ENCODE peak calls at places on chromosomes 4 and X, in nine cellular contexts. One of them, this sample, is unnamed.

GRCh38 chr4:10664408-10664807 is 20.2 kb downstream of the CLNK start:
- DNase-seq in suprapubic skin: no peak
- DNase-seq in body of pancreas: no peak
- DNase-seq in transverse colon: no peak
- DNase-seq in IMR-90: peak; percentile 87
- DNase-seq in upper lobe of left lung: peak; percentile 70
- DNase-seq in A549: no peak
- DNase-seq in gastrocnemius medialis: no peak
- DNase-seq in tibial nerve: peak; percentile 14
- DNase-seq in this sample: no peak

GRCh38 chr4:137000432-137000831 is 531.9 kb downstream of the PCDH18 start:
- DNase-seq in A549: no peak
- DNase-seq in IMR-90: no peak
- DNase-seq in tibial nerve: no peak
- DNase-seq in body of pancreas: no peak
- DNase-seq in upper lobe of left lung: no peak
- DNase-seq in suprapubic skin: no peak
- DNase-seq in transverse colon: no peak
- DNase-seq in gastrocnemius medialis: no peak
- DNase-seq in this sample: no peak

GRCh38 chrX:152881289-152881688 is 16.6 kb upstream of the ZNF185 start:
- DNase-seq in transverse colon: no peak
- DNase-seq in upper lobe of left lung: no peak
- DNase-seq in tibial nerve: no peak
- DNase-seq in suprapubic skin: no peak
- DNase-seq in body of pancreas: no peak
- DNase-seq in IMR-90: no peak
- DNase-seq in A549: no peak
- DNase-seq in gastrocnemius medialis: no peak
- DNase-seq in this sample: no peak

GRCh38 chr4:104416725-104417363 is 77.8 kb downstream of the CXXC4 start:
- DNase-seq in suprapubic skin: no peak
- DNase-seq in A549: no peak
- DNase-seq in gastrocnemius medialis: no peak
- DNase-seq in body of pancreas: peak; percentile 36
- DNase-seq in transverse colon: peak; percentile 29
- DNase-seq in IMR-90: no peak
- DNase-seq in tibial nerve: no peak
- DNase-seq in upper lobe of left lung: no peak
- DNase-seq in this sample: no peak

GRCh38 chrX:24760601-24761000 is 66.9 kb downstream of the POLA1 start:
- DNase-seq in tibial nerve: no peak
- DNase-seq in transverse colon: no peak
- DNase-seq in IMR-90: peak; percentile 60
- DNase-seq in A549: no peak
- DNase-seq in body of pancreas: no peak
- DNase-seq in gastrocnemius medialis: no peak
- DNase-seq in upper lobe of left lung: no peak
- DNase-seq in suprapubic skin: no peak
- DNase-seq in this sample: no peak

GRCh38 chrX:45712067-45712466 is 511.4 kb upstream of the DIPK2B start:
- DNase-seq in A549: no peak
- DNase-seq in body of pancreas: no peak
- DNase-seq in IMR-90: peak; percentile 65
- DNase-seq in tibial nerve: no peak
- DNase-seq in gastrocnemius medialis: no peak
- DNase-seq in upper lobe of left lung: no peak
- DNase-seq in transverse colon: no peak
- DNase-seq in suprapubic skin: no peak
- DNase-seq in this sample: no peak

GRCh38 chr4:161336621-161337020 is 827.2 kb downstream of the FSTL5 start:
- DNase-seq in transverse colon: no peak
- DNase-seq in A549: no peak
- DNase-seq in tibial nerve: no peak
- DNase-seq in suprapubic skin: no peak
- DNase-seq in upper lobe of left lung: no peak
- DNase-seq in body of pancreas: no peak
- DNase-seq in gastrocnemius medialis: no peak
- DNase-seq in IMR-90: no peak
- DNase-seq in this sample: no peak

GRCh38 chrX:13029831-13030771 is 14.3 kb downstream of the FAM9C start:
- DNase-seq in suprapubic skin: no peak
- DNase-seq in upper lobe of left lung: no peak
- DNase-seq in tibial nerve: no peak
- DNase-seq in IMR-90: no peak
- DNase-seq in A549: no peak
- DNase-seq in transverse colon: peak; percentile 64
- DNase-seq in body of pancreas: no peak
- DNase-seq in gastrocnemius medialis: no peak
- DNase-seq in this sample: no peak

GRCh38 chrX:110561036-110561435 is 202.4 kb downstream of the RTL9 start:
- DNase-seq in tibial nerve: no peak
- DNase-seq in body of pancreas: no peak
- DNase-seq in gastrocnemius medialis: no peak
- DNase-seq in IMR-90: no peak
- DNase-seq in suprapubic skin: no peak
- DNase-seq in upper lobe of left lung: no peak
- DNase-seq in transverse colon: no peak
- DNase-seq in A549: no peak
- DNase-seq in this sample: no peak

GRCh38 chr4:149752729-149753128 is 62.9 kb downstream of the IQCM start:
- DNase-seq in A549: no peak
- DNase-seq in upper lobe of left lung: no peak
- DNase-seq in gastrocnemius medialis: no peak
- DNase-seq in suprapubic skin: no peak
- DNase-seq in IMR-90: no peak
- DNase-seq in tibial nerve: no peak
- DNase-seq in body of pancreas: no peak
- DNase-seq in transverse colon: no peak
- DNase-seq in this sample: no peak

GRCh38 chr4:17310269-17310652 is 201.6 kb downstream of the QDPR start:
- DNase-seq in A549: no peak
- DNase-seq in tibial nerve: no peak
- DNase-seq in transverse colon: no peak
- DNase-seq in body of pancreas: no peak
- DNase-seq in suprapubic skin: no peak
- DNase-seq in upper lobe of left lung: no peak
- DNase-seq in gastrocnemius medialis: no peak
- DNase-seq in IMR-90: peak; percentile 49
- DNase-seq in this sample: no peak

GRCh38 chr4:11230888-11231287 is 197.8 kb downstream of the HS3ST1 start:
- DNase-seq in gastrocnemius medialis: no peak
- DNase-seq in IMR-90: no peak
- DNase-seq in A549: no peak
- DNase-seq in tibial nerve: no peak
- DNase-seq in suprapubic skin: no peak
- DNase-seq in upper lobe of left lung: no peak
- DNase-seq in transverse colon: no peak
- DNase-seq in body of pancreas: no peak
- DNase-seq in this sample: no peak

GRCh38 chrX:13693341-13693871 is 4.5 kb downstream of the RAB9A start:
- DNase-seq in IMR-90: no peak
- DNase-seq in upper lobe of left lung: no peak
- DNase-seq in suprapubic skin: no peak
- DNase-seq in body of pancreas: peak; percentile 36
- DNase-seq in gastrocnemius medialis: no peak
- DNase-seq in transverse colon: no peak
- DNase-seq in A549: no peak
- DNase-seq in tibial nerve: no peak
- DNase-seq in this sample: peak; percentile 51

GRCh38 chrX:39981946-39982345 is 115.8 kb downstream of the BCOR start:
- DNase-seq in A549: no peak
- DNase-seq in transverse colon: no peak
- DNase-seq in suprapubic skin: no peak
- DNase-seq in gastrocnemius medialis: no peak
- DNase-seq in body of pancreas: no peak
- DNase-seq in upper lobe of left lung: no peak
- DNase-seq in IMR-90: no peak
- DNase-seq in tibial nerve: no peak
- DNase-seq in this sample: no peak

DNA sequence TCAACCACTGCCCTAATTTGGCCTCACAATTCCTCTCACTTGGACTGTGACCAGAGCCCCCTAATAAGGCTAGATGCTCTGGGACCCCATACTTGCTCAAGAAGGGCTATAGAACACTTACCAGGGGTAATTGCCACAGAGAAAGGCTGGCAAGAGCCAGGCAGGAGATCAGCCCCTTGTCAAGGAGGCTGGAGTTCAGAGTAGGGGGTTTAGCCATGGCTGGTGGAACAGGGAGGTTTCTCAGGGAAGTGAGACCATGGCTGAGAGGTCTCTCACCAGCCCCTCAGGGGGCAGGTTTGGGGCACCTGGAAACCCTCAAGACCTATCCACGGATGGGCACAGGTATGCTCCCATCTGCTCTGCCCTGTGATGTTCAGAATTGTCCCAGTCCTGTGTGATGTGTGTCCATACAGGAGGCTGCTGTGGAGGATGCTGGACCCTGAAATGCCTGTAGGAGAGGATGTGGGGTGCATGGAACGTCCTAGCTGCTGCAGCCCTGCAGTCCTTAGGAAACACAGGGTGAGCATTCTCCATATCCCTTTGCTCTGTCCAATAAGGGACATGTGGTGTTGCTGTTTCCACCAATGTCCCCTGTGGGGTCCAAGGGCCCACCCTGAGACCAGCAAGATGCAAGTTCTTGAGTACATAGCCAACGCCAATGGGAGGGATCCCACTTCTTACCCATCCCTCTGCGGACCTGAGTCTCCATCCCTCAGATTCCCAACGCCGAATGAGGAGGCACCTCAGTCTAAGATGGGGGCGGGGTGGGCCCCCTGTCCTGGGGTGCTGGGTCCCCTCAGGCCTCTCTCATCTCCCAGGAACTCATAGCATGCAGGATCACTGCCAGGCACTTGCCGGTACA is 16.4 kb upstream of the HSFX1 start:
- DNase-seq in IMR-90: no peak
- DNase-seq in gastrocnemius medialis: no peak
- DNase-seq in suprapubic skin: no peak
- DNase-seq in tibial nerve: no peak
- DNase-seq in body of pancreas: no peak
- DNase-seq in A549: no peak
- DNase-seq in upper lobe of left lung: no peak
- DNase-seq in transverse colon: no peak
- DNase-seq in this sample: no peak
- H3K4me3 ChIP-seq in IMR-90: no peak overlapping the region
- H3K4me3 ChIP-seq in gastrocnemius medialis: no peak overlapping the region
- H3K4me3 ChIP-seq in suprapubic skin: no peak overlapping the region
- H3K4me3 ChIP-seq in tibial nerve: no peak overlapping the region
- H3K4me3 ChIP-seq in body of pancreas: no peak overlapping the region
- H3K4me3 ChIP-seq in A549: no peak overlapping the region
- H3K4me3 ChIP-seq in upper lobe of left lung: no peak overlapping the region
- H3K4me3 ChIP-seq in transverse colon: no peak overlapping the region
- H3K4me3 ChIP-seq in this sample: no peak overlapping the region

DNA sequence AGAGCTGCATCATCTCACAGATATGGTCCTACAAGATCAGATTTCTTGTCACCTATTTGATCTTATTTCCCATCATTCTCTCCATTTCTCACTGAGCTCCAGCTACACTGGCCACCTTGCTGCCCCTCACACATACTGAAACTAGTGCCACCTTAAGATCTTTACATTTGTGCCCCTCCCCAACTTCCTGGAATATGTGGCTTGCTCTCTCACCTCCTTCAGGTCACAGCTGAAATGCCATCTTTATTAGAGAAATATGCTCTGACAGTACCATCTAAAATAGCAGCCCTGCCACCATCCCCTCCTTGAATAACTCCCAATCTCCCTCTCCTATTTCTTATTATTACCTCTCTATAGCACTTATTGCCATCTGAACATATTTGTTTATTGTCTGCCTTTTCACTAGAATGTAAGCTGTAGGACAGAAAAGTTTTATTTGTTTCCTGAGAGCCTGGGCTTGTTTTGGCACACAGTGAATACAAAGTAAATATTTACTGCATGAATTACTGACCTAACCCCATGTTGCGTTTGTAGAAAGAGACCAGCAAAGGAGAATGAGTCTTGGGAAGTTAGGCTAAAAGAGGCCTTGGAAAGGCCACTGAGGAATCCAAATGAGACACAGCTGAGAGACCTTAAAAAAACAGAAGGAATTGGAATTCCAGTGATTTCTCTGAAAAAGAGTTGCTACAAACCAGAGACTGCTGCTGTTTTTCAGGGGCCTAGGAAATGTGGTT is 22.7 kb downstream of the DYNLT3 start:
- DNase-seq in suprapubic skin: no peak
- DNase-seq in gastrocnemius medialis: no peak
- DNase-seq in IMR-90: no peak
- DNase-seq in tibial nerve: no peak
- DNase-seq in transverse colon: no peak
- DNase-seq in upper lobe of left lung: no peak
- DNase-seq in body of pancreas: no peak
- DNase-seq in A549: no peak
- DNase-seq in this sample: no peak
- TF ChIP-seq POLR2A in suprapubic skin: no peak
- TF ChIP-seq POLR2A in gastrocnemius medialis: no peak
- TF ChIP-seq POLR2A in IMR-90: no peak
- TF ChIP-seq POLR2A in tibial nerve: no peak
- TF ChIP-seq POLR2A in transverse colon: no peak
- TF ChIP-seq POLR2A in upper lobe of left lung: no peak
- TF ChIP-seq POLR2A in body of pancreas: no peak
- TF ChIP-seq POLR2A in A549: no peak
- TF ChIP-seq POLR2A in this sample: no peak

GRCh38 chr4:74536557-74536956 is 91.6 kb downstream of the AREG start:
- DNase-seq in body of pancreas: no peak
- DNase-seq in suprapubic skin: no peak
- DNase-seq in upper lobe of left lung: no peak
- DNase-seq in A549: no peak
- DNase-seq in IMR-90: no peak
- DNase-seq in transverse colon: no peak
- DNase-seq in tibial nerve: no peak
- DNase-seq in gastrocnemius medialis: no peak
- DNase-seq in this sample: no peak
- H3K4me1 ChIP-seq in body of pancreas: peaks cover 12% of the 10 kb centered on the region
- H3K4me1 ChIP-seq in suprapubic skin: no peaks in the 10 kb centered on the region
- H3K4me1 ChIP-seq in upper lobe of left lung: no peaks in the 10 kb centered on the region
- H3K4me1 ChIP-seq in A549: peaks cover 74% of the 10 kb centered on the region
- H3K4me1 ChIP-seq in IMR-90: peaks cover 4% of the 10 kb centered on the region
- H3K4me1 ChIP-seq in transverse colon: peaks cover 10% of the 10 kb centered on the region
- H3K4me1 ChIP-seq in tibial nerve: no peaks in the 10 kb centered on the region
- H3K4me1 ChIP-seq in gastrocnemius medialis: no peaks in the 10 kb centered on the region
- H3K4me1 ChIP-seq in this sample: no peaks in the 10 kb centered on the region

GRCh38 chrX:54891573-54891972 is 29.1 kb upstream of the TRO start:
- DNase-seq in transverse colon: peak; percentile 19
- DNase-seq in tibial nerve: peak; percentile 12
- DNase-seq in body of pancreas: peak; percentile 43
- DNase-seq in A549: peak; percentile 1
- DNase-seq in upper lobe of left lung: no peak
- DNase-seq in gastrocnemius medialis: peak; percentile 12
- DNase-seq in suprapubic skin: no peak
- DNase-seq in IMR-90: peak; percentile 28
- DNase-seq in this sample: no peak

DNA sequence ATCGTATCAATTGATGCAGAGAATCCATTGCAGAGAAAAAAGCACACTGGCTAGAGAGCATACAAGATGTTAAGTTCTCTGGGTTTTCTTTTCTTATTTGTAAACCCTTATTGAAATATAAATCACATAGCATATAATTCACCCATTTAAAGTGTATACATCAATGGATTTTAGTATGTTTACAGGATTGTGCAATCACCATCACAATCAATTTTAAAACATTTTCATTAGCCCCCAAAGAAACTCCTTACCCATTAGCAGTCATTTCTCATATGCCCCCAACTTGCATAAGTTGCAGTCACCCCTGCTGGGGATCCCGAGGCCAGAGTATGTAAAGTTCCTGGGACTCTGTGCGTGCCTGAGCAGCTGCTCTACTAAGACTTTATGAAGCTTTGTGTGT is 34.9 kb upstream of the TRO start:
- DNase-seq in IMR-90: no peak
- DNase-seq in upper lobe of left lung: no peak
- DNase-seq in suprapubic skin: no peak
- DNase-seq in A549: no peak
- DNase-seq in body of pancreas: no peak
- DNase-seq in transverse colon: no peak
- DNase-seq in gastrocnemius medialis: no peak
- DNase-seq in tibial nerve: no peak
- DNase-seq in this sample: no peak
- H3K4me3 ChIP-seq in IMR-90: no peak overlapping the region
- H3K4me3 ChIP-seq in upper lobe of left lung: no peak overlapping the region
- H3K4me3 ChIP-seq in suprapubic skin: no peak overlapping the region
- H3K4me3 ChIP-seq in A549: no peak overlapping the region
- H3K4me3 ChIP-seq in body of pancreas: no peak overlapping the region
- H3K4me3 ChIP-seq in transverse colon: no peak overlapping the region
- H3K4me3 ChIP-seq in gastrocnemius medialis: no peak overlapping the region
- H3K4me3 ChIP-seq in tibial nerve: no peak overlapping the region
- H3K4me3 ChIP-seq in this sample: no peak overlapping the region